ENCODE peak calls at places on chromosomes 16 and 17, in four cellular contexts. One of them, this sample, is unnamed.

GRCh38 chr17:79702071-79702470 is 28.7 kb upstream of the ENPP7 start:
- DNase-seq in IMR-90: no peak
- DNase-seq in H1: no peak
- DNase-seq in H9: peak; percentile 78
- DNase-seq in this sample: no peak

GRCh38 chr16:85386467-85387170 is 226.5 kb upstream of the GSE1 start:
- DNase-seq in IMR-90: no peak
- DNase-seq in H9: no peak
- DNase-seq in H1: no peak
- DNase-seq in this sample: no peak

GRCh38 chr17:45131616-45132301 is 556 bp downstream of the PLCD3 start:
- DNase-seq in H1: no peak
- DNase-seq in H9: peak; percentile 85
- DNase-seq in IMR-90: no peak
- DNase-seq in this sample: peak; percentile 68

GRCh38 chr16:4212934-4213296 is 29.0 kb downstream of the SRL start:
- DNase-seq in H1: no peak
- DNase-seq in H9: no peak
- DNase-seq in IMR-90: peak; percentile 61
- DNase-seq in this sample: no peak

GRCh38 chr17:78322858-78323455 is 36.9 kb downstream of the SOCS3 start:
- DNase-seq in IMR-90: no peak
- DNase-seq in H1: no peak
- DNase-seq in H9: no peak
- DNase-seq in this sample: no peak

GRCh38 chr16:3577302-3577752 is at the start of gene NLRC3:
- DNase-seq in IMR-90: no peak
- DNase-seq in H1: no peak
- DNase-seq in H9: no peak
- DNase-seq in this sample: no peak

GRCh38 chr16:27439273-27440018 is 37.5 kb downstream of the IL21R start:
- DNase-seq in H9: no peak
- DNase-seq in H1: no peak
- DNase-seq in IMR-90: no peak
- DNase-seq in this sample: no peak

GRCh38 chr16:81094771-81095251 is 1.4 kb downstream of the GCSH start:
- DNase-seq in IMR-90: peak; percentile 16
- DNase-seq in H9: no peak
- DNase-seq in H1: no peak
- DNase-seq in this sample: no peak

GRCh38 chr17:64058547-64059115 is 38.2 kb upstream of the ICAM2 start:
- DNase-seq in H1: no peak
- DNase-seq in IMR-90: peak; percentile 14
- DNase-seq in H9: no peak
- DNase-seq in this sample: no peak

GRCh38 chr17:69425978-69426377 is 11.5 kb downstream of the MAP2K6 start:
- DNase-seq in IMR-90: no peak
- DNase-seq in H9: no peak
- DNase-seq in H1: no peak
- DNase-seq in this sample: no peak

GRCh38 chr17:77382966-77383612 is 242.3 kb downstream of the SEC14L1 start:
- DNase-seq in IMR-90: peak; percentile 90
- DNase-seq in H9: no peak
- DNase-seq in H1: no peak
- DNase-seq in this sample: peak; percentile 45

GRCh38 chr16:28118636-28119035 is 55.1 kb upstream of the GSG1L start:
- DNase-seq in H1: no peak
- DNase-seq in IMR-90: no peak
- DNase-seq in H9: no peak
- DNase-seq in this sample: no peak

GRCh38 chr17:77644181-77644972 is 314.1 kb upstream of the TNRC6C start:
- DNase-seq in H9: peak; percentile 20
- DNase-seq in H1: no peak
- DNase-seq in IMR-90: no peak
- DNase-seq in this sample: no peak

GRCh38 chr16:71834291-71834690 is 11.5 kb upstream of the ATXN1L start:
- DNase-seq in IMR-90: no peak
- DNase-seq in H9: no peak
- DNase-seq in H1: no peak
- DNase-seq in this sample: no peak

GRCh38 chr17:57372156-57372555 is 115.8 kb downstream of the MSI2 start:
- DNase-seq in H9: no peak
- DNase-seq in H1: no peak
- DNase-seq in IMR-90: peak; percentile 66
- DNase-seq in this sample: no peak

GRCh38 chr16:3140603-3141427 is 6.0 kb downstream of the ZNF213 start:
- DNase-seq in H1: no peak
- DNase-seq in H9: peak; percentile 26
- DNase-seq in IMR-90: no peak
- DNase-seq in this sample: no peak

GRCh38 chr16:17391715-17392114 is 79.0 kb downstream of the XYLT1 start:
- DNase-seq in H9: no peak
- DNase-seq in IMR-90: no peak
- DNase-seq in H1: no peak
- DNase-seq in this sample: no peak

GRCh38 chr16:13453938-13454553 is 465.9 kb upstream of the ERCC4 start:
- DNase-seq in H9: no peak
- DNase-seq in IMR-90: no peak
- DNase-seq in H1: no peak
- DNase-seq in this sample: peak; percentile 57

GRCh38 chr17:2362881-2363280 is 25.6 kb downstream of the SGSM2 start:
- DNase-seq in H1: no peak
- DNase-seq in IMR-90: no peak
- DNase-seq in H9: no peak
- DNase-seq in this sample: no peak

GRCh38 chr17:2362416-2362815 is 25.1 kb downstream of the SGSM2 start:
- DNase-seq in H1: no peak
- DNase-seq in H9: no peak
- DNase-seq in IMR-90: no peak
- DNase-seq in this sample: no peak

GRCh38 chr17:2363318-2363717 is 26.0 kb downstream of the SGSM2 start:
- DNase-seq in H1: no peak
- DNase-seq in IMR-90: no peak
- DNase-seq in H9: no peak
- DNase-seq in this sample: no peak

GRCh38 chr17:2361361-2361760 is 24.1 kb downstream of the SGSM2 start:
- DNase-seq in H9: no peak
- DNase-seq in H1: no peak
- DNase-seq in IMR-90: no peak
- DNase-seq in this sample: no peak

DNA sequence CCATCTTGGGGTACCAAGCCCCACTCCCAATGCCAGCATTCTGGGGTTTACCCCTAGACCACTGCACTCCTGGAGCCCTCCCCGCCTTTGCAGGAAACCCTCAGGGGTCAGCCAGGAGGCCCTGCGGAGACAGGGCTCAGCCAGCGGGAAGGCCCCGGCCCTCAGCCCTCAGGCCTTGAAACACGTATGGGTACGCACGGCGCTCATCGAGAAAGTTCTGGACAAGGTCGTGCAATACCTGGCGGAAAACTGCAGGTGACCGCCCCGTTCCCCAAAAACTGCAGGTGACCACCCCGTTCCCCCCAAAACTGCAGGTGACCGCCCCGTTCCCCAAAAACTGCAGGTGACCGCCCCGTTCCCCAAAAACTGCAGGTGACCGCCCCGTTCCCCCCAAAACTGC is 24.7 kb downstream of the SGSM2 start:
- DNase-seq in H9: no peak
- DNase-seq in H1: no peak
- DNase-seq in IMR-90: no peak
- DNase-seq in this sample: no peak
- H4K8ac ChIP-seq in H9: no peak overlapping the region
- H4K8ac ChIP-seq in H1: no peak overlapping the region
- H4K8ac ChIP-seq in IMR-90: no peak overlapping the region
- H4K8ac ChIP-seq in this sample: no peak overlapping the region

GRCh38 chr16:7399296-7399695 is 66.7 kb downstream of the RBFOX1 start:
- DNase-seq in H9: no peak
- DNase-seq in H1: no peak
- DNase-seq in IMR-90: no peak
- DNase-seq in this sample: no peak
- H4K5ac ChIP-seq in H9: no peak overlapping the region
- H4K5ac ChIP-seq in H1: no peak overlapping the region
- H4K5ac ChIP-seq in IMR-90: no peak overlapping the region
- H4K5ac ChIP-seq in this sample: no peak overlapping the region

GRCh38 chr16:88522276-88522949 is 47.8 kb upstream of the ZC3H18 start:
- DNase-seq in IMR-90: no peak
- DNase-seq in H1: no peak
- DNase-seq in H9: no peak
- DNase-seq in this sample: no peak
- H4K8ac ChIP-seq in IMR-90: no peak overlapping the region
- H4K8ac ChIP-seq in H1: peak overlapping the region; percentile 31
- H4K8ac ChIP-seq in H9: no peak overlapping the region
- H4K8ac ChIP-seq in this sample: no peak overlapping the region

DNA sequence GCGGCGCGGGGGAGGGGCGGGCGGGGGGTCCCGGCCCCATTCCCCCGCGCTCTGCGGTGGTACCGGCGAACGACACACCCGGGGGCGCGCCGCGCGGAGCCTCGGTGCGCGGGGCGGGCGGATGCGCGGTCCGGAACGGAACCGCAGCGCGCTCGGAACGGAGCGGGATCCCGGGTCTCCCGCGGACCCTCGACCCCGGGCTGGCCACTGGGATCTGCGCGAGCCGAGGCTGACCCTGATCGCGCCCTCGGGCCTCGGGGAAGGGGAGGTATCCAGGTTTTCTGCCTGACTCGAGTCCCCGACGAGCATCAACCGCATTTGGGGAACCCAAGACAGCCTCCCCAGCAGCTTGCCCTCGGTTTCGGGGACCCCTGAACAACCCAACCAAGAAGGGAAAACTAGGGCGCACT is 361 bp downstream of the BEAN1 start:
- DNase-seq in IMR-90: no peak
- DNase-seq in H9: no peak
- DNase-seq in H1: no peak
- DNase-seq in this sample: no peak
- H4K5ac ChIP-seq in IMR-90: no peak overlapping the region
- H4K5ac ChIP-seq in H9: no peak overlapping the region
- H4K5ac ChIP-seq in H1: no peak overlapping the region
- H4K5ac ChIP-seq in this sample: no peak overlapping the region

GRCh38 chr16:88413631-88414030 is 30.9 kb downstream of the ZNF469 start:
- DNase-seq in H1: no peak
- DNase-seq in H9: no peak
- DNase-seq in IMR-90: no peak
- DNase-seq in this sample: no peak

GRCh38 chr16:88417684-88418476 is 35.1 kb downstream of the ZNF469 start:
- DNase-seq in H9: no peak
- DNase-seq in H1: no peak
- DNase-seq in IMR-90: no peak
- DNase-seq in this sample: no peak

GRCh38 chr16:88416686-88417085 is 33.9 kb downstream of the ZNF469 start:
- DNase-seq in H9: no peak
- DNase-seq in H1: no peak
- DNase-seq in IMR-90: no peak
- DNase-seq in this sample: no peak

GRCh38 chr16:88414521-88415380 is 32.0 kb downstream of the ZNF469 start:
- DNase-seq in H1: no peak
- DNase-seq in IMR-90: no peak
- DNase-seq in H9: no peak
- DNase-seq in this sample: no peak

GRCh38 chr16:88415381-88416323 is 32.9 kb downstream of the ZNF469 start:
- DNase-seq in H9: no peak
- DNase-seq in H1: no peak
- DNase-seq in IMR-90: no peak
- DNase-seq in this sample: no peak
- H4K8ac ChIP-seq in H9: no peak overlapping the region
- H4K8ac ChIP-seq in H1: no peak overlapping the region
- H4K8ac ChIP-seq in IMR-90: no peak overlapping the region
- H4K8ac ChIP-seq in this sample: no peak overlapping the region

GRCh38 chr16:54962045-54962444 is 31.4 kb downstream of the IRX5 start:
- DNase-seq in IMR-90: no peak
- DNase-seq in H1: no peak
- DNase-seq in H9: no peak
- DNase-seq in this sample: no peak
- H4K5ac ChIP-seq in IMR-90: no peak overlapping the region
- H4K5ac ChIP-seq in H1: no peak overlapping the region
- H4K5ac ChIP-seq in H9: no peak overlapping the region
- H4K5ac ChIP-seq in this sample: no peak overlapping the region

GRCh38 chr17:40484285-40484972 is 17.0 kb downstream of the TNS4 start:
- DNase-seq in H9: no peak
- DNase-seq in IMR-90: no peak
- DNase-seq in H1: no peak
- DNase-seq in this sample: no peak
- H4K8ac ChIP-seq in H9: no peak overlapping the region
- H4K8ac ChIP-seq in IMR-90: peak overlapping the region; percentile 96
- H4K8ac ChIP-seq in H1: no peak overlapping the region
- H4K8ac ChIP-seq in this sample: no peak overlapping the region

GRCh38 chr17:6675426-6675825 is 23.9 kb downstream of the C17orf100 start:
- DNase-seq in H1: no peak
- DNase-seq in H9: no peak
- DNase-seq in IMR-90: no peak
- DNase-seq in this sample: no peak

GRCh38 chr17:6677946-6678345 is 26.4 kb downstream of the C17orf100 start:
- DNase-seq in H9: no peak
- DNase-seq in H1: no peak
- DNase-seq in IMR-90: no peak
- DNase-seq in this sample: no peak

GRCh38 chr17:6677158-6677831 is 25.7 kb downstream of the C17orf100 start:
- DNase-seq in H9: no peak
- DNase-seq in IMR-90: peak; percentile 3
- DNase-seq in H1: no peak
- DNase-seq in this sample: no peak

GRCh38 chr17:6674586-6674985 is 23.0 kb downstream of the C17orf100 start:
- DNase-seq in IMR-90: no peak
- DNase-seq in H9: no peak
- DNase-seq in H1: no peak
- DNase-seq in this sample: no peak

GRCh38 chr17:6676802-6677157 is 25.2 kb downstream of the C17orf100 start:
- DNase-seq in IMR-90: no peak
- DNase-seq in H9: no peak
- DNase-seq in H1: no peak
- DNase-seq in this sample: no peak
- H4K5ac ChIP-seq in IMR-90: no peak overlapping the region
- H4K5ac ChIP-seq in H9: no peak overlapping the region
- H4K5ac ChIP-seq in H1: no peak overlapping the region
- H4K5ac ChIP-seq in this sample: no peak overlapping the region

This sample was measured in mesendoderm.